ENCODE peak calls at places on chromosomes 16 and 17, in seven cellular contexts. E, M, U, Y, O, C and B are unnamed samples.

GRCh38 chr16:4241601-4242270 is at the start of gene SRL:
- DNase-seq in O (no peak), C (no peak), Y (no peak), M (no peak), E (no peak), U (no peak), B (no peak)

GRCh38 chr16:10665166-10665565 is 29.6 kb downstream of the TEKT5 start:
- DNase-seq in E (no peak), O (no peak), M (no peak), Y (no peak), C (no peak), U (no peak), B (no peak)

GRCh38 chr17:40551091-40551873 is 14.0 kb downstream of the CCR7 start:
- DNase-seq in U (peak), E (peak), Y (peak), C (no peak), M (no peak), O (peak), B (no peak)

GRCh38 chr17:48294989-48295892 is 134.8 kb downstream of the SKAP1 start:
- DNase-seq in O (peak), M (no peak), Y (peak), E (peak), C (no peak), U (no peak), B (peak)

GRCh38 chr17:49703557-49704277 is 4.0 kb downstream of the SLC35B1 start:
- DNase-seq in M (peak), O (peak), Y (no peak), U (no peak), C (peak), E (peak), B (peak)

GRCh38 chr17:44236444-44236991 is 17.0 kb upstream of the UBTF start:
- DNase-seq in C (no peak), Y (no peak), M (no peak), E (no peak), O (no peak), U (no peak), B (no peak)

GRCh38 chr17:48613862-48614694 is 1.0 kb downstream of the HOXB8 start:
- DNase-seq in M (no peak), U (no peak), C (peak), Y (no peak), E (peak), O (no peak), B (no peak)

GRCh38 chr16:12000032-12000431 is 23.5 kb downstream of the SNX29 start:
- DNase-seq in C (no peak), Y (no peak), O (no peak), E (no peak), M (no peak), U (no peak), B (no peak)

GRCh38 chr16:8589293-8590160 is 784 bp downstream of the TMEM114 start:
- DNase-seq in Y (no peak), C (peak), M (no peak), U (no peak), E (no peak), O (no peak), B (no peak)

GRCh38 chr16:82282662-82283061 is 112.6 kb upstream of the MPHOSPH6 start:
- DNase-seq in Y (no peak), O (no peak), C (no peak), U (no peak), E (no peak), M (no peak), B (no peak)

GRCh38 chr17:66855204-66855603 is 20.3 kb downstream of the CACNG5 start:
- DNase-seq in C (no peak), M (peak), Y (no peak), E (peak), U (no peak), O (peak), B (no peak)

GRCh38 chr16:46822270-46822669 is 8.7 kb downstream of the C16orf87 start:
- DNase-seq in E (peak), U (no peak), C (no peak), O (peak), M (no peak), Y (peak), B (no peak)